ENCODE peak calls at places on chromosomes 2 and 18, in four cellular contexts. M is right lobe of liver, F is Peyer's patch, P is tibial artery. U is an unnamed sample.

GRCh38 chr2:156959481-156959880 is 298.0 kb upstream of the GALNT5 start:
- DNase-seq in P (no peak), M (no peak), F (no peak), U (no peak)

GRCh38 chr2:2840681-2841300 is 509.7 kb upstream of the MYT1L start:
- DNase-seq in M (no peak), P (peak; percentile 48), F (no peak), U (peak; percentile 45)

GRCh38 chr2:21003572-21004180 is 40.2 kb downstream of the APOB start:
- DNase-seq in M (no peak), F (no peak), P (no peak), U (no peak)

GRCh38 chr2:71923887-71924533 is 223.7 kb downstream of the CYP26B1 start:
- DNase-seq in F (peak; percentile 56), P (no peak), M (peak; percentile 73), U (no peak)

GRCh38 chr2:8515390-8515761 is 166.5 kb upstream of the ID2 start:
- DNase-seq in M (no peak), P (no peak), F (no peak), U (no peak)

GRCh38 chr2:43078781-43079755 is 147.3 kb downstream of the ZFP36L2 start:
- DNase-seq in F (peak; percentile 35), P (peak; percentile 60), M (no peak), U (no peak)

GRCh38 chr18:75167137-75167536 is 41.8 kb downstream of the PTGR3 start:
- DNase-seq in P (no peak), M (no peak), F (no peak), U (no peak)

GRCh38 chr2:69380072-69380917 is 6.7 kb downstream of the GFPT1 start:
- DNase-seq in P (no peak), M (no peak), F (no peak), U (no peak)

GRCh38 chr2:23199115-23199918 is 185.7 kb upstream of the KLHL29 start:
- DNase-seq in M (peak; percentile 57), P (no peak), F (no peak), U (no peak)

GRCh38 chr2:9910699-9911098 is 40.8 kb upstream of the GRHL1 start:
- DNase-seq in M (no peak), F (no peak), P (no peak), U (no peak)

GRCh38 chr2:17821080-17821479 is 4.8 kb downstream of the MSGN1 start:
- DNase-seq in P (no peak), F (no peak), M (no peak), U (no peak)

GRCh38 chr2:221100467-221101089 is 471.5 kb downstream of the EPHA4 start:
- DNase-seq in F (no peak), P (no peak), M (no peak), U (no peak)

GRCh38 chr2:45121236-45121927 is 112.1 kb upstream of the SIX2 start:
- DNase-seq in P (no peak), M (no peak), F (no peak), U (no peak)

GRCh38 chr18:68566991-68567390 is 147.9 kb downstream of the TMX3 start:
- DNase-seq in M (no peak), F (no peak), P (no peak), U (no peak)

GRCh38 chr2:219331560-219332213 is 857 bp downstream of the RESP18 start:
- DNase-seq in F (no peak), P (peak; percentile 53), M (no peak), U (no peak)

GRCh38 chr2:19851116-19851515 is 50.7 kb downstream of the TTC32 start:
- DNase-seq in F (no peak), M (no peak), P (no peak), U (no peak)

GRCh38 chr18:10139783-10140410 is 226.1 kb downstream of the VAPA start:
- DNase-seq in F (no peak), M (no peak), P (no peak), U (no peak)

GRCh38 chr2:27724905-27725693 is 46.4 kb upstream of the MRPL33 start:
- DNase-seq in P (no peak), F (no peak), M (no peak), U (peak; percentile 85)
- H3K27ac ChIP-seq in P (peak overlapping the region; percentile 86), F (no peak overlapping the region), M (no peak overlapping the region), U (peak overlapping the region; percentile 87)

DNA sequence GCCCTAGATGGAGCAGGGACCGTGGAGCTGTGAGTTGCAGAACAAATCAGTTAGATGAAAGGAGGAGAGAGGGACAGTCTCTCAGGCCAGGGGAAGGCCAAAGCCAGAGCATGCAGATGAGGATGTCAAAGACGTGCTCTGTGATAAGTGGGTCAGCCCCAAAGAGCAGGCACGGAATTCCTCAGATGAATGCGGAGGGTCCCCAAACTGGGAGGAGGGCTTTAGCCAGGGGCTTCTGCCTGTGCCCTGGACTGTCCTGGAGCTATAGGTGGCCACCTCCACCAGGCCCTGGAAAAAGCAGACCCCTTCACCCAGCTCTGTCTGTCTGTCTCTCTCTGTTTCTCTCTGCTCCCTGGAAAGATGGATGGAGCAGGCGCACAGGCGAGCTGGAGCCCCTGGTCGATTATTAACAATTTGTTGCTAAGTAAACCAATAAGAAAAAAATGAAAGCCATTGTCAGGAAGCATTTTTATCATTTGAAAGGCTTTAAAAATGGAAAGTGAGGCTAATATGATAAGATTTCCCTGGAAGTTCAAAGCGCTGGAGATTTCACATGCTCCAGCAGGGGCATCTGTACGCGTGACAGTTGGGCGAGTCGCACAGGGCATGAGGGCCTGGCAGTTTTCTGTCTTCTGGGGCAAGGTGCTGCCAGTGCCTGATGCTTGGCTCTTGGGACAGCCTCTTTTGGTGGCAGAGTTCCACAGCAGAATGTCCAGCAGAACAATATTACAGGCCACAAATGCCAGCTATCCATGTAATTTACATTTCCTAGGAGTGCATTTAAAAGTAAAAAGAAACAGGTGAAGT is 241.0 kb downstream of the GLI2 start:
- DNase-seq in F (peak; percentile 24), M (no peak), P (no peak), U (no peak)
- H3K36me3 ChIP-seq in F (peaks cover 4% of the 10 kb centered on the region), M (no peaks in the 10 kb centered on the region), P (peaks cover 74% of the 10 kb centered on the region), U (peaks cover 12% of the 10 kb centered on the region)

GRCh38 chr2:188787002-188787660 is 187.0 kb upstream of the COL3A1 start:
- DNase-seq in F (no peak), M (no peak), P (no peak), U (no peak)

GRCh38 chr2:188786368-188786781 is 187.8 kb upstream of the COL3A1 start:
- DNase-seq in F (no peak), P (no peak), M (no peak), U (no peak)

GRCh38 chr2:188787661-188788044 is 186.5 kb upstream of the COL3A1 start:
- DNase-seq in F (no peak), M (no peak), P (no peak), U (no peak)

GRCh38 chr2:188785515-188785914 is 188.7 kb upstream of the COL3A1 start:
- DNase-seq in F (no peak), M (no peak), P (no peak), U (no peak)

DNA sequence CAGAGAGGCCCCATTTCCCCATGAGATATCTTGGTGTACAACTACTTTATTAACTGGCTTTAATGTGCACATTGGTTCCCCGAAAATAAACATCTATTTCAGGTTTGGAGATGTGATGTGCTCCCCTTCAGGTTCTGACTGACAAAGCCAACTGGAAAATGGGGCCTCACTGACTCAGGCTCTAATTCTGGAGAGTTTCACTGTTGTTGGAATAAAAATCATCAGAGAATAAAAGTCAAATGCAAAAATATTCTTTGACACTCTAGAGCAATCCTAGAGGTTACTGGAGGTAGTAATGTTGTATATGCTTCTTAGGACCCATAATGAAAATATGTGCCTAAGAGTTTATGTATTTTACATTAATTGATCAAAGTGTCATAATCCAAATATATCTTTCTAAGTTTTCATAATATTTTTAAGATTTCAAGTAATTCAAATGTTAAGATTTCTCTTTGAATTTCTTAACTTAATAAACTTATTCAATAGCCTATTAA is 189.9 kb upstream of the COL3A1 start:
- DNase-seq in P (no peak), F (no peak), M (no peak), U (no peak)
- TF ChIP-seq CTCF in P (no peak), F (no peak), M (no peak), U (peak; percentile 7)

GRCh38 chr2:179201884-179202283 is 62.7 kb downstream of the SESTD1 start:
- DNase-seq in P (no peak), F (no peak), M (no peak), U (no peak)
- H3K27ac ChIP-seq in P (no peak overlapping the region), F (no peak overlapping the region), M (no peak overlapping the region), U (no peak overlapping the region)

DNA sequence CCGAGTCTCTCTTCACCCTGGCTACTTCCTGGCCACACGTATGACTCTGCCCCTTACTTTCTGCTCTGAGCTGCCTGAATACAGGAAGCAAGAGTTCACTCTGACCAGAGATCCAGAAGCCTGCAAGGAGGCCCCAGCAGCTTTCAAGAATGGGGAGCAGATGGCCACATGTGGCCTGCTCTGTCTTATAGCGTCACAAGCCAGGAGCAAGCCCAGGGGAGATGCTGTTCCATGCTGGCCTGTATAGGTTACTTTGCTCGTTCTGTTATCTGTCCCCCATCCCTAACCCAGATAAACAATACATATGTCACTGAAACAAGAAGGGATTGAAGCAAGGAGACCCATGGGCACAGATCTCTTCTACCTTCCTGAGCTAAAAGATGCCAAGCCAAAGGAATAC is 4.3 kb downstream of the PNKD start:
- DNase-seq in M (no peak), F (no peak), P (no peak), U (no peak)
- H3K36me3 ChIP-seq in M (peaks cover 60% of the 10 kb centered on the region), F (peaks cover 62% of the 10 kb centered on the region), P (peaks cover 61% of the 10 kb centered on the region), U (peaks cover 59% of the 10 kb centered on the region)

GRCh38 chr18:23816740-23817139 is 127.5 kb downstream of the LAMA3 start:
- DNase-seq in M (no peak), P (no peak), F (no peak), U (no peak)

GRCh38 chr18:23822590-23823385 is 133.5 kb downstream of the LAMA3 start:
- DNase-seq in M (no peak), P (no peak), F (no peak), U (no peak)

GRCh38 chr18:23814977-23815614 is 125.8 kb downstream of the LAMA3 start:
- DNase-seq in F (no peak), P (no peak), M (no peak), U (no peak)

GRCh38 chr18:23824235-23824634 is 135.0 kb downstream of the LAMA3 start:
- DNase-seq in P (no peak), F (no peak), M (no peak), U (no peak)

GRCh38 chr18:23819005-23819404 is 129.8 kb downstream of the LAMA3 start:
- DNase-seq in F (no peak), P (no peak), M (no peak), U (no peak)
- TF ChIP-seq CTCF in F (no peak), P (no peak), M (no peak), U (no peak)

DNA sequence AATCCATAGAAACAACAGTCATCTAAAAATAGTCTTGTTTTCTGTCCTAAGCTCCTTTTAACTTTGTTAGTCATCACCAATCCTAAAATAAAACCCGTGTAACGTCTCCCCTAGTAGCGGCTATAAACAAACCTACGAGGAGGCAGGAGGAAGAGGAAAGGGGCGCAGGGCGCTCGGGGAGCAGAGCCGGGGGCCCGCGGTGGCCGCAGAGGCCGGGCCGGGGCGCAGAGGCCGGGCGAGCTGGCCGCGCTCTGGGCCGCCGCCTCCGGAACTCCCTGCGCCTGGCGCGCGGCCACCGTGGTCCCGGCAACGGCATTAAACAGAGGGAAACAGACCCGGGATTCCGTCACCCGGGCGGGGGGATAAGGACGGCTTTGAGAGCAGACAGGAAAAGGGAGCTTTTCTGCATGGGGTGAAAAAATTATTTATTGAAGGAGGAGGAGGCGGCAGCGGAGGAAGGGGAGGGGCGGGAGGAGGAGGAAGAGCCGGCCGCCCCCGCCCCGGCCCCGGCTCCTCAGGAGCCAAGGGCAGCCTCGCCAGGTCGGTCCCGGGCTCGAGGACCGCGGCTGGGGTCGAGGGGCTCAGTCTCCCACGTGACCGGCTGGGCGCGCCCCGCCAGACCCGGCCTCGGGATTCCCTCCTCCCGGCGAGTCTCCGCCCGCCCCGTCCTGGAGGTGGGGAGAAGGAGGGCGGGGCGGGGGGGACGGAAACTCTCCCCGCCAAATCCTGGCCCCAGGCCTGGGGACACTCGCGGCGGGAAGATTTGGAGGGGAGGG is 1.9 kb upstream of the NFATC1 start:
- DNase-seq in F (peak; percentile 83), P (peak; percentile 93), M (peak; percentile 85), U (peak; percentile 94)
- H3K27ac ChIP-seq in F (peak overlapping the region; percentile 100), P (peak overlapping the region; percentile 97), M (peak overlapping the region; percentile 21), U (peak overlapping the region; percentile 99)

U was measured in ascending aorta.